ENCODE peak calls at places on chromosomes 13 and 19, in eight cellular contexts. B is AG10803, Q is lower leg skin, O is A673, M is dorsolateral prefrontal cortex, F is adrenal gland, E is thoracic aorta, P is neural progenitor cell. D is an unnamed sample.

GRCh38 chr13:80251403-80251802 is 89.5 kb downstream of the SPRY2 start:
- DNase-seq in B (peak; percentile 23), Q (no peak), O (peak; percentile 82), M (no peak), F (no peak), E (no peak), P (peak; percentile 1), D (no peak)

GRCh38 chr19:48194041-48194871 is 23.8 kb downstream of the ZSWIM9 start:
- DNase-seq in B (no peak), Q (peak; percentile 72), O (no peak), M (no peak), F (no peak), E (no peak), P (peak; percentile 48), D (peak; percentile 62)

GRCh38 chr19:53824134-53824611 is at the start of gene NLRP12:
- DNase-seq in B (no peak), Q (peak; percentile 84), O (no peak), M (no peak), F (peak; percentile 41), E (no peak), P (no peak), D (peak; percentile 18)

GRCh38 chr19:37095859-37096258 is 17.6 kb downstream of the ZNF420 start:
- DNase-seq in B (no peak), Q (no peak), O (no peak), M (no peak), F (no peak), E (no peak), P (no peak), D (no peak)

GRCh38 chr13:30714629-30715028 is 20.7 kb upstream of the ALOX5AP start:
- DNase-seq in B (no peak), Q (no peak), O (no peak), M (no peak), F (no peak), E (no peak), P (no peak), D (no peak)

GRCh38 chr19:35330475-35330874 is 1.5 kb downstream of the CD22 start:
- DNase-seq in B (no peak), Q (no peak), O (no peak), M (no peak), F (no peak), E (no peak), P (no peak), D (no peak)

GRCh38 chr19:17394891-17395415 is 957 bp upstream of the CCDC194 start:
- DNase-seq in B (peak; percentile 60), Q (no peak), O (peak; percentile 84), M (no peak), F (peak; percentile 54), E (no peak), P (peak; percentile 72), D (peak; percentile 88)

GRCh38 chr13:20702945-20703784 is at the start of gene IL17D:
- DNase-seq in B (no peak), Q (peak; percentile 79), O (peak; percentile 45), M (no peak), F (no peak), E (no peak), P (peak; percentile 59), D (peak; percentile 54)

GRCh38 chr13:51958217-51958547 is 53.1 kb downstream of the ATP7B start:
- DNase-seq in B (no peak), Q (no peak), O (no peak), M (no peak), F (no peak), E (no peak), P (no peak), D (no peak)

GRCh38 chr13:105196052-105196451 is 1339.4 kb downstream of the EFNB2 start:
- DNase-seq in B (peak; percentile 54), Q (no peak), O (peak; percentile 48), M (no peak), F (no peak), E (no peak), P (no peak), D (no peak)

GRCh38 chr13:86862137-86862536 is 809.0 kb upstream of the SLITRK5 start:
- DNase-seq in B (no peak), Q (no peak), O (no peak), M (no peak), F (no peak), E (no peak), P (no peak), D (no peak)

GRCh38 chr13:109764474-109765292 is 21.7 kb downstream of the IRS2 start:
- DNase-seq in B (no peak), Q (no peak), O (peak; percentile 74), M (no peak), F (no peak), E (no peak), P (peak; percentile 24), D (peak; percentile 61)

GRCh38 chr19:22619932-22620331 is 14.2 kb upstream of the ZNF492 start:
- DNase-seq in B (no peak), Q (peak; percentile 25), O (no peak), M (no peak), F (no peak), E (no peak), P (no peak), D (no peak)

GRCh38 chr13:39197645-39198007 is 159.4 kb downstream of the NHLRC3 start:
- DNase-seq in B (no peak), Q (no peak), O (no peak), M (no peak), F (no peak), E (no peak), P (no peak), D (no peak)

DNA sequence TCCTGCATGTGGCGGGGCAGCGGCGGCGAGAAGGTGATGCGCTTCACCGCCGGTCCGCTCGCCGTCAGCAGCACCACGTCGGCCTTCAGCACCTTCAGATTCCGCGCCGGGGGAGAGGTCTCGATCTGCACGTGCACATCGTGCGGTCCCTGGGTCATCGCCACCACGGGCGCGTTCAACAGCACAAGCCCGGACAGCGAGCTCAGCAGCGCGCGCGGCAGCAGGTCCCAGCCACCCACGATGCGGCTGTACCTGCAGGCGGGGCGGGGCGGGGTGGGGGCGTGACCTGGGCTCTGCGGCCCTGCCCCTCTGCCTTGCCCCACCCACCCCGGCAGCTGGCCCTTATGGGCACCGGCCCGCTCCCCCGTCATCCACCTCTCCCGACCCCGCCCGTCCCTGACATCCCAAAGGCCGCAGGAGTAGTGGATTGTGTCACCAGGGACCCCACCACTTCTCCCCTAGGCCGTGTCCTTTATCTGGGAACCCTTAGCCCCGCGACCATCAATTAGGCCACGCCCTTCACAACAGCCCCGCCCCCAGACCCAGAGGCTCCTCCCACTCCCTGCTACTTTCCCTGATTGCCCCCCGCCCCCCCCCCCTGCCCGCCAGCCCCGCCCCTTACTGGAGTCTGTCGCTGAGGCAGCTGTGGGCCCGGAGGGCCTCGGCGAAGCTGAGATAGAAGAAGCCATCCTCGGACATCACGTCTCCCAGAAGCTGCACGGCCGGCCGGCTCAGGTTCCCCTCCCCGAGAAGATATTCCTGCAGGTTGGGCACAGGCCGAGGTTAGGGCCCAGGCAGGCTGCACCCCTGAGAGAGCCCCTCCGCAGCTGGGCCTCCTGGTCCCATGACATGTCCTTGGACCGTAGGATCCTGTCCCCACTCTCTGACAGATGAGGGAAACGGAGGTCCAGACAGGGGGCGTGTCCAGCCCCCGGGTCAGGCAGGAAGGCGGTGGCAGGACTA is 6.1 kb downstream of the IL4I1 start:
- DNase-seq in B (no peak), Q (no peak), O (no peak), M (no peak), F (no peak), E (no peak), P (peak; percentile 82), D (peak; percentile 77)
- TF ChIP-seq CTCF in B (no peak), Q (no peak), O (peak; percentile 10), M (no peak), F (peak; percentile 4), E (no peak), P (peak; percentile 3), D (peak; percentile 46)

GRCh38 chr13:46404732-46405097 is 17.7 kb upstream of the RUBCNL start:
- DNase-seq in B (no peak), Q (no peak), O (no peak), M (no peak), F (no peak), E (no peak), P (no peak), D (no peak)

GRCh38 chr13:46401432-46401831 is 14.4 kb upstream of the RUBCNL start:
- DNase-seq in B (no peak), Q (no peak), O (no peak), M (no peak), F (no peak), E (no peak), P (no peak), D (no peak)

GRCh38 chr13:46403851-46404731 is 17.0 kb upstream of the RUBCNL start:
- DNase-seq in B (peak; percentile 15), Q (no peak), O (peak; percentile 50), M (no peak), F (no peak), E (no peak), P (no peak), D (no peak)

GRCh38 chr13:46402178-46402577 is 15.1 kb upstream of the RUBCNL start:
- DNase-seq in B (no peak), Q (no peak), O (no peak), M (no peak), F (no peak), E (no peak), P (no peak), D (no peak)

GRCh38 chr13:46405457-46405856 is 18.4 kb upstream of the RUBCNL start:
- DNase-seq in B (no peak), Q (no peak), O (peak; percentile 67), M (no peak), F (no peak), E (no peak), P (no peak), D (no peak)
- TF ChIP-seq CTCF in B (no peak), Q (no peak), O (no peak), M (no peak), F (no peak), E (no peak), P (no peak), D (no peak)

DNA sequence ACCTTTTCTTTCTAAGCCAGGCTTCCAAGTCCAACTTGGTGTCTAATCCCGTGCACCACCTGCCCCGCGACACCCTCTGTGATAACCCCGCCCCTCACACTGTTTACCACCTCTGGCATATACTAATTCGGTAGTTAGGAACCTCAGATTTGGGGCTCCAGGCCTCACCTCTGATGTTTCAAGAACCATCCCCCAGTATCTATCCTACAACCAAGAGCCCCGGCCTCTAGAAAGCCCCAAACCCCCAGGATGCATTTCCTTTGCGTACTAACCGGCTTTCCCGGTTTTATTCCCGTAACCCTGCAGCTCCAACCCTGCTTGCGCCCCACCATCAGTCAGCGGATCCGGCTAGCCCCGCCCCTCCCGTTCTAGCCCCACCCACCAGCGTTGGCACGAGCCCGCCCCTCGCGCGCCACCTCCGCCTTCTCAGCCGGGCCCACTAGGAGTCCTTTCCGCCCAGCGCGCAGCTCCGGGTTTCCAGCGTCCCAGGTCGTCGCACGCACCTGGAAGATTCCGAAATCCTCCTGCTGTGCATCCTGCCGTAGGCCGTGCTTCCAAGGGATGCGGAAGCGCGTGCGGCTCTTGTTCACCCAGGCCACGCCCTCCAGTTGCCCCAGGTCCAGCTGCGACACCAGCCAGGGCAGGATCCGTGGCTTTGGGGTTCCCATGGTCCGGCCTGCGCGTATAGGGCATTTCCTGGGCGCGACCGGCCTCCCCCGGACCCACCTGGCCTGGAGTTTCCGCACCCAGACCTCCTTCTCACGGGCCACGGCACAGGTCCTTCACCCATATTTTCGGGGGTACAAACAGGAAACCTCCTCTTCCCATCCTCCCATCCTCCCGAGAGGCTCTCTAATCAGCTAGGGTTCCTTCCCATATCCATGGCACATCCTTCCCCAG is 1.2 kb downstream of the IRF3 start:
- DNase-seq in B (peak; percentile 69), Q (peak; percentile 99), O (peak; percentile 89), M (peak; percentile 91), F (peak; percentile 89), E (peak; percentile 53), P (peak; percentile 93), D (peak; percentile 95)
- TF ChIP-seq CTCF in B (peak; percentile 17), Q (no peak), O (no peak), M (peak; percentile 21), F (no peak), E (peak; percentile 47), P (peak; percentile 20), D (no peak)

GRCh38 chr19:8307400-8307964 is 676 bp downstream of the CD320 start:
- DNase-seq in B (no peak), Q (peak; percentile 86), O (no peak), M (no peak), F (peak; percentile 35), E (no peak), P (peak; percentile 49), D (no peak)
- TF ChIP-seq CTCF in B (no peak), Q (no peak), O (no peak), M (no peak), F (no peak), E (no peak), P (no peak), D (no peak)